ENCODE peak calls at places on chromosomes 12 and 14, in eight cellular contexts. K is kidney; L is upper lobe of right lung; P is WTC11; V is SJSA1; E is stimulated activated CD8-positive, alpha-beta memory T cell treated with anti-CD3 and anti-CD28 coated beads, Interleukin-15, amount 100 ng/mL, for 48 hours; I is AML-193; H is NT2/D1. Z is an unnamed sample.

GRCh38 chr12:38905480-38906351 is at the start of gene CPNE8:
- DNase-seq in K (peak; percentile 95), L (peak; percentile 93), P (peak; percentile 63), V (no peak), E (no peak), I (no peak), H (peak; percentile 35), Z (peak; percentile 96)

GRCh38 chr14:98189077-98189476 is 1082.9 kb downstream of the BCL11B start:
- DNase-seq in K (no peak), L (no peak), P (no peak), V (no peak), E (no peak), I (no peak), H (no peak), Z (no peak)

GRCh38 chr14:26730929-26731618 is 133.2 kb upstream of the NOVA1 start:
- DNase-seq in K (no peak), L (no peak), P (peak; percentile 61), V (no peak), E (no peak), I (no peak), H (peak; percentile 11), Z (no peak)

GRCh38 chr12:68508536-68509050 is 102.1 kb upstream of the RAP1B start:
- DNase-seq in K (no peak), L (no peak), P (no peak), V (no peak), E (no peak), I (no peak), H (no peak), Z (no peak)

GRCh38 chr14:74949859-74950572 is 5.4 kb downstream of the PGF start:
- DNase-seq in K (no peak), L (no peak), P (no peak), V (no peak), E (no peak), I (no peak), H (no peak), Z (peak; percentile 76)

GRCh38 chr14:20830831-20831230 is 28.2 kb upstream of the RNASE1 start:
- DNase-seq in K (no peak), L (no peak), P (no peak), V (no peak), E (no peak), I (no peak), H (no peak), Z (no peak)

GRCh38 chr12:20931894-20932293 is 121.4 kb downstream of the SLCO1B3 start:
- DNase-seq in K (peak; percentile 13), L (no peak), P (peak; percentile 13), V (no peak), E (no peak), I (no peak), H (no peak), Z (no peak)

GRCh38 chr12:122090759-122091535 is 12.4 kb downstream of the MLXIP start:
- DNase-seq in K (no peak), L (peak; percentile 62), P (no peak), V (no peak), E (no peak), I (no peak), H (no peak), Z (no peak)

GRCh38 chr14:85276829-85277228 is 253.1 kb upstream of the FLRT2 start:
- DNase-seq in K (no peak), L (no peak), P (no peak), V (no peak), E (no peak), I (no peak), H (no peak), Z (no peak)

GRCh38 chr12:958449-959123 is 9.1 kb upstream of the RAD52 start:
- DNase-seq in K (peak; percentile 33), L (no peak), P (no peak), V (no peak), E (no peak), I (no peak), H (no peak), Z (no peak)

GRCh38 chr12:49750027-49750977 is 8.9 kb downstream of the TMBIM6 start:
- DNase-seq in K (no peak), L (no peak), P (no peak), V (no peak), E (peak; percentile 40), I (peak; percentile 81), H (no peak), Z (peak; percentile 42)

GRCh38 chr14:79910086-79910485 is 301.2 kb downstream of the DIO2 start:
- DNase-seq in K (no peak), L (no peak), P (no peak), V (no peak), E (no peak), I (no peak), H (no peak), Z (no peak)

GRCh38 chr12:118816296-118816695 is 165.0 kb upstream of the SRRM4 start:
- DNase-seq in K (no peak), L (no peak), P (no peak), V (no peak), E (no peak), I (no peak), H (no peak), Z (no peak)

GRCh38 chr12:31355747-31356107 is 29.8 kb upstream of the SINHCAF start:
- DNase-seq in K (no peak), L (no peak), P (no peak), V (no peak), E (no peak), I (no peak), H (no peak), Z (no peak)

GRCh38 chr14:73239463-73240241 is 2.3 kb downstream of the PAPLN start:
- DNase-seq in K (peak; percentile 85), L (no peak), P (peak; percentile 75), V (no peak), E (no peak), I (no peak), H (no peak), Z (peak; percentile 83)

GRCh38 chr12:2976581-2976996 is 17.4 kb downstream of the TEAD4 start:
- DNase-seq in K (no peak), L (no peak), P (peak; percentile 29), V (no peak), E (no peak), I (no peak), H (no peak), Z (no peak)

GRCh38 chr12:24974216-24974615 is 25.3 kb upstream of the BCAT1 start:
- DNase-seq in K (no peak), L (no peak), P (no peak), V (no peak), E (no peak), I (no peak), H (no peak), Z (no peak)

GRCh38 chr12:51320695-51321320 is 3.2 kb downstream of the BIN2 start:
- DNase-seq in K (no peak), L (no peak), P (no peak), V (peak; percentile 84), E (no peak), I (no peak), H (peak; percentile 85), Z (no peak)

GRCh38 chr12:102548543-102548942 is 68.2 kb upstream of the IGF1 start:
- DNase-seq in K (no peak), L (no peak), P (no peak), V (no peak), E (no peak), I (no peak), H (no peak), Z (no peak)